ENCODE peak calls at places on chromosome 12, in six cellular contexts. M, O, L, A, T and I are unnamed samples. For H3K9me3 and H3K27me3, the result is how much of the 10 kb centered on the place peaks cover.

GRCh38 chr12:9372202-9372601 is 164.0 kb upstream of the PZP start:
- DNase-seq in A (no peak), O (no peak), M (no peak), L (no peak), T (no peak), I (no peak)

GRCh38 chr12:125424909-125425308 is 359.7 kb downstream of the AACS start:
- DNase-seq in M (no peak), T (no peak), O (no peak), L (no peak), A (no peak), I (no peak)

GRCh38 chr12:96368233-96368632 is 32.0 kb downstream of the CDK17 start:
- DNase-seq in M (no peak), A (no peak), L (no peak), T (peak), O (no peak), I (no peak)

GRCh38 chr12:57864811-57865751 is 18.6 kb upstream of the CTDSP2 start:
- DNase-seq in A (peak), T (peak), O (peak), M (peak), L (peak), I (peak)

GRCh38 chr12:69570545-69571399 is 14.5 kb upstream of the CCT2 start:
- DNase-seq in M (no peak), T (peak), O (peak), L (no peak), A (no peak), I (peak)

GRCh38 chr12:24364921-24365320 is 415.5 kb upstream of the SOX5 start:
- DNase-seq in O (no peak), M (no peak), L (no peak), T (no peak), A (no peak), I (no peak)

GRCh38 chr12:47078733-47079364 is 572 bp upstream of the PCED1B start:
- DNase-seq in T (no peak), O (no peak), L (no peak), M (no peak), A (peak), I (peak)

GRCh38 chr12:123941485-123942276 is 30.9 kb downstream of the CCDC92 start:
- DNase-seq in L (no peak), T (no peak), M (no peak), A (no peak), O (no peak), I (no peak)

GRCh38 chr12:90038290-90038689 is 329.7 kb upstream of the ATP2B1 start:
- DNase-seq in A (no peak), M (no peak), O (no peak), T (no peak), L (no peak), I (no peak)

GRCh38 chr12:118145113-118145797 is 9.3 kb downstream of the PEBP1 start:
- DNase-seq in L (no peak), T (no peak), A (no peak), M (no peak), O (no peak), I (no peak)

GRCh38 chr12:79885956-79886490 is 48.9 kb downstream of the PPP1R12A start:
- DNase-seq in M (no peak), O (no peak), T (no peak), A (no peak), L (no peak), I (no peak)

GRCh38 chr12:105382771-105383632 is 52.5 kb downstream of the C12orf75 start:
- DNase-seq in T (peak), A (no peak), L (no peak), M (no peak), O (peak), I (no peak)

GRCh38 chr12:28507055-28507454 is 316.8 kb downstream of the CCDC91 start:
- DNase-seq in T (no peak), O (no peak), A (no peak), L (no peak), M (no peak), I (no peak)

GRCh38 chr12:54786081-54786480 is 68.2 kb upstream of the MUCL1 start:
- DNase-seq in O (no peak), T (no peak), A (no peak), L (no peak), M (no peak), I (no peak)

GRCh38 chr12:9049520-9050133 is 60.3 kb downstream of the KLRG1 start:
- DNase-seq in M (no peak), A (no peak), O (peak), T (no peak), L (no peak), I (no peak)

GRCh38 chr12:121090576-121091125 is 42.0 kb upstream of the P2RX7 start:
- DNase-seq in O (no peak), M (no peak), T (no peak), A (no peak), L (no peak), I (no peak)

GRCh38 chr12:38151991-38152700 is 164.4 kb upstream of the ALG10B start:
- DNase-seq in M (no peak), L (peak), A (no peak), O (no peak), T (no peak), I (no peak)

GRCh38 chr12:123478762-123479161 is 20.8 kb downstream of the SNRNP35 start:
- DNase-seq in A (no peak), M (peak), L (no peak), T (peak), O (no peak), I (no peak)

GRCh38 chr12:38156497-38157245 is 159.9 kb upstream of the ALG10B start:
- DNase-seq in L (peak), O (no peak), A (no peak), M (no peak), T (no peak), I (no peak)

GRCh38 chr12:32135967-32136366 is 29.3 kb downstream of the BICD1 start:
- DNase-seq in M (no peak), T (no peak), A (no peak), O (no peak), L (no peak), I (no peak)

GRCh38 chr12:63808631-63809030 is 28.9 kb downstream of the RXYLT1 start:
- DNase-seq in A (no peak), M (no peak), T (no peak), L (no peak), O (no peak), I (no peak)

DNA sequence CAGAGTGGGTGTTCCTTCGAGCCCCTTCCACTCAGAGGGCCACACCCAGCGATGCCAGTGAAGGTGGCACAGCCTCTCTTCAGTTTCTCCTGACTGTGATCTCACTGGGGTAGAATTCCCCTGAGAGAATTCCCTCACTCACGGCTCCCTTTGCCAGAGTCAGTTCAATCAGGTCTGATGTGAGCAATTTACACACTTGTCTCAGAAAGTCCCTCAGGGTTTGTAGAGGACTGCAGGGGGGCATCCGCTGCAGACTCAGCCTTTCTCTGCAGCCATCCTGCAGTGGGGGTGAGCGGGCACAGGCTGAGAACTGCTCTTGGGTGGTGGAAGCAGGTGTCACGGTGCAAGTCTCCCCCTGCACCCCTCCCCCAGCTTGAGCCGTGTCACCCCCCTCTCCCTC is 205.4 kb upstream of the PRMT8 start:
- DNase-seq in T (no peak), A (no peak), M (no peak), L (no peak), O (no peak), I (no peak)
- H3K4me3 ChIP-seq in T (no peak), A (no peak), M (no peak), L (no peak), O (no peak), I (no peak)

GRCh38 chr12:33296529-33296928 is 143.1 kb downstream of the SYT10 start:
- DNase-seq in M (no peak), A (no peak), L (no peak), O (no peak), T (no peak), I (no peak)
- H3K9me3 ChIP-seq in M (under half), A (under half), L (under half), O (under half), T (under half), I (under half)

GRCh38 chr12:88579572-88579940 is 715 bp downstream of the KITLG start:
- DNase-seq in A (peak), O (no peak), M (no peak), L (peak), T (peak), I (peak)

GRCh38 chr12:88575361-88575959 is 4.8 kb downstream of the KITLG start:
- DNase-seq in O (no peak), L (no peak), M (no peak), A (no peak), T (no peak), I (no peak)

GRCh38 chr12:88578821-88579518 is 1.3 kb downstream of the KITLG start:
- DNase-seq in O (no peak), T (no peak), L (no peak), A (no peak), M (no peak), I (no peak)

GRCh38 chr12:88578274-88578673 is 2.0 kb downstream of the KITLG start:
- DNase-seq in A (no peak), L (no peak), M (no peak), O (no peak), T (no peak), I (no peak)

DNA sequence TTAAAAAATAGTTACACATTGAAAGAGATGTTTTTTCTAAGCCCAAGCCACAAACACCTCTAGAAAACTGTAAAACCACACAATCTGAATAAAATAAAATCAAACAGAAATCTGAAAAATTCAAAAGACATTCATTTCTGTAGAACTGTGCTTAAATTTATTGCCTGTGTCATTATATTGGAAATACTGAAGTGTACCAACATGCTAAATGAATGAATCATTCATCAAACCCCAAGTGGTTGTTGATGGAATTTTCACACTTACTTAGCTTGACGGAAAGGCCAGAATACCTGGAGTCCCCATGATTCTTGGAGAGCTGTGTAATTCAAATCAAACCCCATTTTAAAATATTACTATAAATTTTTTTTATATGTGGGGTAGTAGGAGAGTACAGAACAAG is 2.7 kb downstream of the KITLG start:
- DNase-seq in O (no peak), M (no peak), A (no peak), L (no peak), T (no peak), I (no peak)
- H3K27me3 ChIP-seq in O (under half), M (under half), A (under half), L (under half), T (under half), I (under half)

DNA sequence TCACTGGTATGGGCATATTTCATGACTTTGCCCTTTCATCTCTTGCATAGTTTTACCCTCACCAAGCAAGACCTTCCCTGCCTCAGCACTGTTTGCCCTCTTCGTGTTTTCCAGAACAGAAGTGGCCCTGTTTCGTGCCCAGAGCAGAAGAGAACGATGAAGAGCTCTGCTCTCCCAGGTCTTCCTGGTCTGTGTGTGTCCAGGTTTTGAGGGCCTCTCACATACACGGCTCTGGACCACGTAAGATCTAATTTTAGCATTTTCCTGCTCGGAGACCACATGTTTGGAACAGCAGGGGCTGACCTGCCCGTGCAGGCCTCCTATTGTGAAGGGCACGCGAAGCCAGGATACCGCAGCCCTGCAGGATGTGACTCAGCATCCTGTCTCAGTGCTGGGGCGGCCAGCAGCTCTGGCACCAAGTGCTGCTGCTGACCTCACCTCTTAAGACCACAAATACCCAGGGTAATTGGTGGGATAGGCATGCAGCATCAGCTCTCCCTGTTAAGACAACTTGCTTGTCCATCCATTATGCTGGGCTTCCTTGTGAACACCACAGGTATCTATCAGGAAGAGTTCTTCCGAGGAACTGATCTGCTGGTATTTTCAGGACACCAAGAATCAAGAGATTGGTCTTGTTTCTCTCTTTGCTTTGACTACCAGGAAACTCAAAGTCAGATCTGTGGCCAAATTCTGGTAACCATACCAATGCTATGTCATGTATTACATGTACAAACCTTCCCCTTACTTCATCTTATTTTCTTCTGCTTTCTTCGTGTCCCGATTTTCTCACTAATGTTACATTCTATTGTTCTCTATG is 19.0 kb downstream of the SSH1 start:
- DNase-seq in T (peak), M (peak), A (peak), L (peak), O (peak), I (peak)
- H3K4me3 ChIP-seq in T (peak), M (peak), A (no peak), L (no peak), O (no peak), I (no peak)

GRCh38 chr12:113222730-113223531 is 1.7 kb downstream of the TPCN1 start:
- DNase-seq in M (no peak), O (no peak), L (peak), A (no peak), T (peak), I (peak)

GRCh38 chr12:113221997-113222729 is 899 bp downstream of the TPCN1 start:
- DNase-seq in L (no peak), T (no peak), A (no peak), M (no peak), O (no peak), I (no peak)

GRCh38 chr12:113227169-113227568 is 5.9 kb downstream of the TPCN1 start:
- DNase-seq in L (no peak), M (no peak), O (no peak), A (no peak), T (peak), I (no peak)

GRCh38 chr12:113226696-113227095 is 5.4 kb downstream of the TPCN1 start:
- DNase-seq in T (no peak), L (no peak), O (no peak), M (no peak), A (no peak), I (no peak)

GRCh38 chr12:113224955-113225354 is 3.7 kb downstream of the TPCN1 start:
- DNase-seq in A (no peak), L (no peak), M (no peak), O (no peak), T (no peak), I (no peak)
- H3K9me3 ChIP-seq in A (under half), L (under half), M (under half), O (under half), T (under half), I (under half)